ENCODE peak calls at places on chromosomes 2 and 18, in ten cellular contexts. E, D, X, U, H, R, M, C, Y and G are unnamed samples.

GRCh38 chr2:54858021-54858681 is 134.7 kb downstream of the EML6 start:
- DNase-seq in X (no peak), Y (no peak), R (no peak), D (no peak), E (no peak), C (no peak), M (no peak), H (no peak), U (no peak), G (no peak)

GRCh38 chr2:216261042-216261537 is 111.2 kb downstream of the MARCHF4 start:
- DNase-seq in U (no peak), C (peak; percentile 43), D (no peak), M (no peak), R (no peak), H (no peak), E (no peak), Y (no peak), X (no peak), G (no peak)

GRCh38 chr2:196249860-196250259 is 78.5 kb upstream of the STK17B start:
- DNase-seq in U (no peak), X (no peak), R (no peak), M (no peak), D (no peak), H (no peak), C (peak; percentile 83), Y (no peak), E (no peak), G (no peak)

GRCh38 chr18:35379421-35379820 is 2.3 kb upstream of the ZNF396 start:
- DNase-seq in R (no peak), C (no peak), D (no peak), U (no peak), M (no peak), X (no peak), Y (no peak), H (no peak), E (no peak), G (no peak)

GRCh38 chr2:205703471-205703870 is 21.2 kb downstream of the NRP2 start:
- DNase-seq in D (no peak), E (no peak), X (no peak), R (no peak), M (no peak), H (no peak), Y (no peak), C (no peak), U (no peak), G (no peak)

GRCh38 chr2:109098251-109098920 is 30.6 kb upstream of the SH3RF3 start:
- DNase-seq in R (no peak), X (no peak), E (no peak), H (no peak), D (no peak), Y (no peak), U (no peak), M (no peak), C (no peak), G (no peak)

GRCh38 chr2:174334781-174335604 is at the start of gene SP9:
- DNase-seq in R (no peak), D (peak; percentile 43), E (peak; percentile 79), U (no peak), H (no peak), X (no peak), M (no peak), Y (no peak), C (peak; percentile 54), G (no peak)

GRCh38 chr18:70197844-70198243 is 7.6 kb downstream of the RTTN start:
- DNase-seq in C (no peak), D (no peak), U (no peak), Y (no peak), H (no peak), E (no peak), M (no peak), X (no peak), R (no peak), G (no peak)

GRCh38 chr18:49813071-49813320 is 337 bp downstream of the ACAA2 start:
- DNase-seq in D (peak; percentile 84), U (no peak), H (peak; percentile 41), M (no peak), E (no peak), X (no peak), Y (no peak), C (peak; percentile 66), R (peak; percentile 86), G (peak; percentile 69)

GRCh38 chr18:9743200-9744016 is 35.3 kb downstream of the RAB31 start:
- DNase-seq in D (no peak), Y (no peak), E (no peak), H (peak; percentile 36), U (peak; percentile 75), R (no peak), M (no peak), X (no peak), C (peak; percentile 39), G (no peak)

GRCh38 chr2:241770936-241771285 is 5.7 kb upstream of the GAL3ST2 start:
- DNase-seq in M (no peak), C (no peak), X (no peak), E (no peak), R (no peak), H (no peak), D (no peak), Y (no peak), U (no peak), G (no peak)

GRCh38 chr18:13642440-13642827 is 83.9 kb downstream of the FAM210A start:
- DNase-seq in C (no peak), X (no peak), M (no peak), R (no peak), U (no peak), Y (no peak), H (no peak), E (no peak), D (no peak), G (no peak)

GRCh38 chr2:191580581-191580980 is 97.4 kb upstream of the NABP1 start:
- DNase-seq in U (no peak), X (no peak), M (no peak), R (no peak), D (no peak), Y (no peak), E (no peak), C (no peak), H (no peak), G (no peak)

GRCh38 chr2:10514743-10515142 is 66.6 kb upstream of the ODC1 start:
- DNase-seq in D (no peak), Y (no peak), R (no peak), E (no peak), M (no peak), H (no peak), X (no peak), U (no peak), C (no peak), G (no peak)

GRCh38 chr2:199463708-199464613 is 6.2 kb upstream of the SATB2 start:
- DNase-seq in U (no peak), D (no peak), X (no peak), E (no peak), R (no peak), H (no peak), Y (no peak), M (no peak), C (no peak), G (no peak)